ENCODE peak calls at places on chromosomes 2 and 18, in six cellular contexts. N is upper lobe of left lung, S is body of pancreas, F is thyroid gland, B is NB4, T is HCT116. W is an unnamed sample.

GRCh38 chr2:126885701-126886121 is 13.0 kb upstream of the TEX51 start:
- DNase-seq in N (no peak), S (no peak), F (no peak), B (no peak), T (no peak), W (no peak)

GRCh38 chr2:42929985-42930581 is 137.7 kb upstream of the HAAO start:
- DNase-seq in N (no peak), S (peak), F (no peak), B (peak), T (no peak), W (no peak)

GRCh38 chr2:21220930-21221329 is 97.2 kb downstream of the TDRD15 start:
- DNase-seq in N (no peak), S (peak), F (no peak), B (no peak), T (no peak), W (no peak)

GRCh38 chr2:74188018-74188601 is 9.4 kb upstream of the MOB1A start:
- DNase-seq in N (no peak), S (no peak), F (no peak), B (no peak), T (peak), W (peak)

GRCh38 chr18:2758309-2758708 is 88.5 kb upstream of the EMILIN2 start:
- DNase-seq in N (no peak), S (no peak), F (no peak), B (no peak), T (no peak), W (no peak)

GRCh38 chr2:157628532-157629415 is at the start of gene ACVR1C:
- DNase-seq in N (peak), S (peak), F (peak), B (peak), T (peak), W (peak)

GRCh38 chr2:37892436-37893114 is 32.5 kb upstream of the RMDN2 start:
- DNase-seq in N (peak), S (no peak), F (no peak), B (peak), T (no peak), W (no peak)

GRCh38 chr18:23924813-23925212 is 89.7 kb upstream of the TTC39C start:
- DNase-seq in N (no peak), S (no peak), F (no peak), B (no peak), T (no peak), W (peak)

GRCh38 chr2:85380048-85380447 is 25.5 kb downstream of the ELMOD3 start:
- DNase-seq in N (no peak), S (no peak), F (no peak), B (no peak), T (no peak), W (no peak)

GRCh38 chr2:128605931-128606330 is 287.3 kb upstream of the HS6ST1 start:
- DNase-seq in N (no peak), S (peak), F (no peak), B (no peak), T (no peak), W (no peak)

GRCh38 chr2:240127911-240128607 is 8.0 kb downstream of the COPS9 start:
- DNase-seq in N (peak), S (no peak), F (no peak), B (no peak), T (no peak), W (no peak)

GRCh38 chr2:202149155-202149762 is 76.2 kb downstream of the KIAA2012 start:
- DNase-seq in N (no peak), S (no peak), F (no peak), B (no peak), T (no peak), W (no peak)

GRCh38 chr2:25238920-25239319 is 70.5 kb upstream of the POMC start:
- DNase-seq in N (no peak), S (no peak), F (no peak), B (no peak), T (no peak), W (no peak)

GRCh38 chr2:236679906-236680305 is 110.3 kb downstream of the ACKR3 start:
- DNase-seq in N (no peak), S (no peak), F (no peak), B (no peak), T (no peak), W (no peak)

GRCh38 chr2:38271697-38272096 is 105.4 kb downstream of the ATL2 start:
- DNase-seq in N (no peak), S (no peak), F (no peak), B (no peak), T (no peak), W (no peak)

GRCh38 chr2:75375646-75376582 is 176.6 kb upstream of the TACR1 start:
- DNase-seq in N (no peak), S (no peak), F (no peak), B (no peak), T (no peak), W (peak)

GRCh38 chr2:46010223-46010924 is 286.8 kb upstream of the EPAS1 start:
- DNase-seq in N (no peak), S (no peak), F (no peak), B (no peak), T (no peak), W (no peak)

GRCh38 chr2:45825001-45825651 is 173.7 kb downstream of the PRKCE start:
- DNase-seq in N (no peak), S (no peak), F (no peak), B (no peak), T (no peak), W (no peak)

GRCh38 chr2:215830313-215830712 is 183.0 kb downstream of the MREG start:
- DNase-seq in N (peak), S (no peak), F (peak), B (peak), T (peak), W (no peak)

GRCh38 chr2:231118122-231118942 is 6.5 kb downstream of the HTR2B start:
- DNase-seq in N (no peak), S (no peak), F (no peak), B (no peak), T (no peak), W (no peak)

GRCh38 chr2:149125031-149125725 is 86.7 kb downstream of the LYPD6B start:
- DNase-seq in N (no peak), S (peak), F (no peak), B (no peak), T (no peak), W (no peak)

GRCh38 chr2:121707344-121707919 is 29.2 kb downstream of the NIFK start:
- DNase-seq in N (no peak), S (peak), F (no peak), B (peak), T (no peak), W (no peak)

GRCh38 chr2:139916822-139917221 is 1136.6 kb upstream of the NXPH2 start:
- DNase-seq in N (no peak), S (no peak), F (no peak), B (no peak), T (no peak), W (no peak)

GRCh38 chr2:241638063-241638660 is 669 bp downstream of the ATG4B start:
- DNase-seq in N (no peak), S (no peak), F (no peak), B (no peak), T (no peak), W (no peak)

GRCh38 chr18:23225518-23225917 is 90.2 kb downstream of the CABLES1 start:
- DNase-seq in N (no peak), S (no peak), F (no peak), B (no peak), T (no peak), W (peak)

GRCh38 chr2:55103039-55103438 is 52.8 kb upstream of the RTN4 start:
- DNase-seq in N (no peak), S (no peak), F (no peak), B (no peak), T (no peak), W (no peak)

GRCh38 chr2:161332568-161332967 is 24.3 kb downstream of the PSMD14 start:
- DNase-seq in N (no peak), S (no peak), F (no peak), B (no peak), T (no peak), W (no peak)

GRCh38 chr18:8814206-8814605 is 108.8 kb downstream of the MTCL1 start:
- DNase-seq in N (no peak), S (no peak), F (no peak), B (no peak), T (no peak), W (no peak)

GRCh38 chr2:59314367-59314766 is 1073.2 kb upstream of the FANCL start:
- DNase-seq in N (no peak), S (no peak), F (peak), B (peak), T (no peak), W (no peak)

GRCh38 chr18:5890606-5891360 is 4.5 kb downstream of the TMEM200C start:
- DNase-seq in N (peak), S (peak), F (peak), B (no peak), T (no peak), W (no peak)

GRCh38 chr2:73697606-73698005 is 39.5 kb downstream of the TPRKB start:
- DNase-seq in N (no peak), S (no peak), F (no peak), B (no peak), T (no peak), W (no peak)

GRCh38 chr2:196926562-196927317 is at the start of gene PGAP1:
- DNase-seq in N (peak), S (peak), F (peak), B (peak), T (peak), W (peak)
- TF ChIP-seq POLR2A in N (peak), S (peak), F (no peak), B (peak), T (peak), W (peak)

GRCh38 chr18:28176933-28177827 is at the start of gene CDH2:
- DNase-seq in N (no peak), S (no peak), F (peak), B (no peak), T (no peak), W (peak)
- TF ChIP-seq POLR2A in N (no peak), S (no peak), F (no peak), B (no peak), T (no peak), W (peak)

GRCh38 chr2:237739101-237739500 is 59.5 kb upstream of the RBM44 start:
- DNase-seq in N (no peak), S (no peak), F (no peak), B (no peak), T (no peak), W (no peak)
- TF ChIP-seq POLR2A in N (no peak), S (no peak), F (no peak), B (no peak), T (no peak), W (no peak)

GRCh38 chr18:69158949-69159348 is 241.7 kb upstream of the DOK6 start:
- DNase-seq in N (no peak), S (no peak), F (no peak), B (no peak), T (no peak), W (no peak)
- TF ChIP-seq POLR2A in N (no peak), S (no peak), F (no peak), B (no peak), T (no peak), W (no peak)

GRCh38 chr2:65432227-65433190 is at the start of gene SPRED2:
- DNase-seq in N (peak), S (peak), F (peak), B (peak), T (peak), W (peak)
- TF ChIP-seq POLR2A in N (peak), S (peak), F (peak), B (no peak), T (peak), W (peak)

GRCh38 chr2:181128199-181128598 is 147.8 kb downstream of the UBE2E3 start:
- DNase-seq in N (no peak), S (no peak), F (no peak), B (no peak), T (no peak), W (no peak)

GRCh38 chr2:181126311-181126710 is 145.9 kb downstream of the UBE2E3 start:
- DNase-seq in N (no peak), S (no peak), F (no peak), B (no peak), T (no peak), W (no peak)

GRCh38 chr2:181130686-181131085 is 150.3 kb downstream of the UBE2E3 start:
- DNase-seq in N (no peak), S (no peak), F (no peak), B (no peak), T (no peak), W (no peak)

GRCh38 chr2:181131584-181131983 is 151.2 kb downstream of the UBE2E3 start:
- DNase-seq in N (no peak), S (no peak), F (no peak), B (no peak), T (no peak), W (no peak)

GRCh38 chr2:181129654-181130053 is 149.2 kb downstream of the UBE2E3 start:
- DNase-seq in N (no peak), S (no peak), F (no peak), B (no peak), T (no peak), W (no peak)
- TF ChIP-seq POLR2A in N (no peak), S (no peak), F (no peak), B (no peak), T (no peak), W (no peak)

GRCh38 chr18:80200932-80201672 is 46.2 kb downstream of the PARD6G start:
- DNase-seq in N (no peak), S (no peak), F (no peak), B (no peak), T (no peak), W (no peak)

GRCh38 chr18:80201739-80202138 is 45.6 kb downstream of the PARD6G start:
- DNase-seq in N (no peak), S (no peak), F (no peak), B (no peak), T (no peak), W (no peak)

GRCh38 chr18:80198391-80198790 is 48.9 kb downstream of the PARD6G start:
- DNase-seq in N (no peak), S (no peak), F (no peak), B (no peak), T (no peak), W (no peak)

GRCh38 chr18:80198994-80199748 is 48.1 kb downstream of the PARD6G start:
- DNase-seq in N (no peak), S (no peak), F (no peak), B (no peak), T (no peak), W (no peak)

GRCh38 chr18:80200171-80200931 is 47.0 kb downstream of the PARD6G start:
- DNase-seq in N (no peak), S (no peak), F (no peak), B (peak), T (no peak), W (no peak)
- TF ChIP-seq POLR2A in N (no peak), S (no peak), F (no peak), B (no peak), T (no peak), W (no peak)

W was measured in H54.